ENCODE peak calls at places on chromosomes 11 and 22, in four cellular contexts. K is activated CD4-positive, CD25-positive, alpha-beta regulatory T cell; B is HL-60; S is stimulated activated CD4-positive, alpha-beta T cell treated with anti-CD3 and anti-CD28 coated beads, TNF-alpha, amount 100 ng/mL, for 48 hours. O is an unnamed sample.

GRCh38 chr11:115920087-115920461 is 415.9 kb upstream of the CADM1 start:
- DNase-seq in S (no peak), B (no peak), K (no peak), O (no peak)

GRCh38 chr11:96567193-96567592 is 177.4 kb downstream of the JRKL start:
- DNase-seq in K (no peak), S (no peak), B (no peak), O (no peak)

GRCh38 chr11:86990079-86990478 is 34.9 kb upstream of the FZD4 start:
- DNase-seq in S (no peak), K (no peak), B (no peak), O (no peak)

GRCh38 chr22:38802671-38803121 is 8.8 kb upstream of the DNAL4 start:
- DNase-seq in S (no peak), K (no peak), B (no peak), O (peak)

GRCh38 chr22:38505595-38506117 is 455 bp downstream of the DDX17 start:
- DNase-seq in K (peak), B (peak), S (peak), O (peak)

GRCh38 chr11:64185323-64186204 is at the start of gene STIP1:
- DNase-seq in B (peak), S (peak), K (peak), O (peak)

GRCh38 chr22:46963672-46964545 is 201.5 kb downstream of the TBC1D22A start:
- DNase-seq in B (no peak), K (no peak), S (no peak), O (no peak)

GRCh38 chr22:33381531-33382406 is 323.6 kb upstream of the SYN3 start:
- DNase-seq in S (no peak), K (no peak), B (no peak), O (no peak)

GRCh38 chr11:71383461-71383860 is 64.7 kb downstream of the DHCR7 start:
- DNase-seq in B (no peak), S (no peak), K (no peak), O (no peak)

GRCh38 chr11:122796128-122796717 is 42.1 kb upstream of the CRTAM start:
- DNase-seq in B (peak), S (peak), K (peak), O (no peak)

GRCh38 chr11:69637956-69638871 is 2.7 kb upstream of the CCND1 start:
- DNase-seq in B (peak), S (no peak), K (no peak), O (peak)

GRCh38 chr11:57069942-57070341 is 81.2 kb downstream of the OR5AK2 start:
- DNase-seq in K (no peak), B (no peak), S (no peak), O (peak)

GRCh38 chr11:6210274-6210955 is 5.1 kb downstream of the C11orf42 start:
- DNase-seq in K (no peak), S (no peak), B (no peak), O (no peak)

GRCh38 chr11:27216268-27217149 is 146.5 kb downstream of the CCDC34 start:
- DNase-seq in K (no peak), S (no peak), B (no peak), O (no peak)

GRCh38 chr11:118491041-118491440 is 36.2 kb upstream of the TTC36 start:
- DNase-seq in B (no peak), S (no peak), K (no peak), O (no peak)

GRCh38 chr11:120337896-120338840 is 2.0 kb downstream of the ARHGEF12 start:
- DNase-seq in K (no peak), S (no peak), B (no peak), O (no peak)

GRCh38 chr11:57491371-57492061 is 24.0 kb downstream of the SLC43A1 start:
- DNase-seq in B (peak), K (peak), S (peak), O (no peak)

GRCh38 chr22:50269573-50270301 is 443 bp downstream of the MAPK11 start:
- DNase-seq in B (no peak), K (no peak), S (no peak), O (no peak)

GRCh38 chr11:20029193-20029592 is 131.1 kb downstream of the DBX1 start:
- DNase-seq in B (no peak), K (no peak), S (no peak), O (no peak)

GRCh38 chr11:34149786-34150185 is 44.4 kb downstream of the NAT10 start:
- DNase-seq in S (no peak), B (no peak), K (no peak), O (no peak)

GRCh38 chr11:61531033-61531432 is 22.5 kb downstream of the LRRC10B start:
- DNase-seq in S (no peak), B (no peak), K (no peak), O (no peak)

GRCh38 chr11:76766521-76766920 is 16.6 kb upstream of the TSKU start:
- DNase-seq in S (no peak), B (no peak), K (no peak), O (no peak)

GRCh38 chr11:123272565-123272964 is 77.5 kb upstream of the CLMP start:
- DNase-seq in K (no peak), S (no peak), B (no peak), O (peak)

GRCh38 chr11:20276661-20277000 is 86.9 kb upstream of the HTATIP2 start:
- DNase-seq in K (no peak), S (no peak), B (no peak), O (no peak)

GRCh38 chr11:36744375-36745168 is 146.5 kb upstream of the RAG2 start:
- DNase-seq in B (peak), S (peak), K (no peak), O (peak)

GRCh38 chr11:64571410-64572091 is 19.5 kb upstream of the SLC22A12 start:
- DNase-seq in K (no peak), B (peak), S (no peak), O (peak)

GRCh38 chr11:65452806-65453490 is 30.4 kb downstream of the NEAT1 start:
- DNase-seq in K (no peak), S (no peak), B (no peak), O (no peak)

GRCh38 chr22:40033586-40034380 is 39.0 kb downstream of the FAM83F start:
- DNase-seq in K (no peak), S (no peak), B (no peak), O (no peak)

GRCh38 chr11:12853652-12854296 is 155.3 kb upstream of the RASSF10 start:
- DNase-seq in S (no peak), K (no peak), B (no peak), O (no peak)

GRCh38 chr22:36493690-36494110 is 12.3 kb upstream of the TXN2 start:
- DNase-seq in S (no peak), K (no peak), B (peak), O (no peak)

GRCh38 chr22:24494182-24494534 is 974 bp upstream of the UPB1 start:
- DNase-seq in K (no peak), B (no peak), S (no peak), O (no peak)

GRCh38 chr22:42091446-42091764 is 833 bp upstream of the NDUFA6 start:
- DNase-seq in B (no peak), K (no peak), S (no peak), O (no peak)

GRCh38 chr11:44017443-44018126 is 30.2 kb upstream of the ACCSL start:
- DNase-seq in B (no peak), K (no peak), S (no peak), O (no peak)

GRCh38 chr11:95922099-95922498 is 1.8 kb downstream of the MTMR2 start:
- DNase-seq in K (no peak), B (peak), S (no peak), O (no peak)

GRCh38 chr11:64237484-64237951 is 3.1 kb downstream of the VEGFB start:
- DNase-seq in S (no peak), K (no peak), B (no peak), O (no peak)

O was measured in foreskin keratinocyte.